ENCODE peak calls at places on chromosomes 11 and 22, in eight cellular contexts. E is fibroblast of mammary gland; H is effector memory CD4-positive, alpha-beta T cell; R is transverse colon; J is AG04449; B is heart right ventricle; N is dorsolateral prefrontal cortex; C is AG10803. U is an unnamed sample.

GRCh38 chr11:68749501-68750196 is 1.7 kb downstream of the TESMIN start:
- DNase-seq in R (no peak), H (no peak), B (no peak), C (no peak), E (peak), J (no peak), N (no peak), U (no peak)

GRCh38 chr11:69382131-69383128 is 88.5 kb downstream of the MYEOV start:
- DNase-seq in J (no peak), H (no peak), R (peak), B (peak), C (no peak), E (peak), N (no peak), U (no peak)

GRCh38 chr11:413120-414081 is 1.4 kb downstream of the SIGIRR start:
- DNase-seq in C (no peak), E (no peak), J (no peak), B (no peak), H (no peak), N (no peak), R (peak), U (no peak)

GRCh38 chr11:468493-468892 is 18.4 kb downstream of the PTDSS2 start:
- DNase-seq in E (no peak), C (no peak), B (no peak), H (no peak), J (no peak), R (no peak), N (no peak), U (no peak)

GRCh38 chr11:75263944-75264349 is 23.4 kb downstream of the TPBGL start:
- DNase-seq in C (peak), H (no peak), R (peak), B (no peak), N (no peak), J (no peak), E (no peak), U (no peak)

GRCh38 chr11:112504056-112504455 is 243.4 kb upstream of the PLET1 start:
- DNase-seq in H (no peak), E (no peak), J (no peak), R (no peak), N (no peak), C (peak), B (no peak), U (no peak)

GRCh38 chr22:21755855-21756284 is 20.3 kb upstream of the YPEL1 start:
- DNase-seq in B (no peak), H (no peak), R (no peak), J (peak), N (no peak), E (peak), C (peak), U (no peak)

GRCh38 chr22:17920145-17920605 is 104.2 kb downstream of the MICAL3 start:
- DNase-seq in B (peak), C (no peak), E (peak), J (no peak), H (no peak), R (peak), N (no peak), U (no peak)

GRCh38 chr11:100777736-100778135 is 90.6 kb downstream of the ARHGAP42 start:
- DNase-seq in C (no peak), J (no peak), R (peak), E (no peak), N (no peak), H (no peak), B (no peak), U (no peak)

GRCh38 chr11:77269484-77270123 is 31.9 kb downstream of the GDPD4 start:
- DNase-seq in N (no peak), J (no peak), B (no peak), H (no peak), C (no peak), E (peak), R (no peak), U (no peak)

GRCh38 chr11:10926801-10927200 is 68.9 kb upstream of the ZBED5 start:
- DNase-seq in C (peak), N (no peak), B (no peak), R (no peak), H (no peak), J (no peak), E (no peak), U (no peak)

GRCh38 chr22:30044369-30044768 is 35.9 kb upstream of the HORMAD2 start:
- DNase-seq in B (no peak), H (no peak), E (peak), N (no peak), C (peak), R (peak), J (peak), U (peak)

GRCh38 chr11:114162719-114163123 is 103.2 kb downstream of the ZBTB16 start:
- DNase-seq in C (peak), E (peak), J (peak), N (peak), H (no peak), R (peak), B (peak), U (peak)

GRCh38 chr11:128467610-128468041 is 119.7 kb downstream of the ETS1 start:
- DNase-seq in J (peak), E (peak), H (peak), B (peak), R (no peak), C (peak), N (no peak), U (peak)

GRCh38 chr22:30602049-30602448 is 4.9 kb upstream of the TCN2 start:
- DNase-seq in J (no peak), C (peak), H (no peak), N (no peak), B (no peak), E (peak), R (no peak), U (no peak)

GRCh38 chr11:69004411-69005182 is 8.4 kb downstream of the MRGPRF start:
- DNase-seq in H (no peak), J (no peak), R (no peak), E (no peak), N (no peak), B (no peak), C (no peak), U (no peak)

GRCh38 chr11:11422291-11423128 is 69.5 kb upstream of the CSNK2A3 start:
- DNase-seq in J (no peak), B (no peak), C (no peak), N (no peak), E (no peak), R (no peak), H (no peak), U (no peak)

GRCh38 chr11:69403556-69404215 is 77.8 kb upstream of the LINC01488 start:
- DNase-seq in R (no peak), H (no peak), E (peak), J (no peak), N (no peak), C (peak), B (no peak), U (peak)

GRCh38 chr22:34416321-34416900 is 496.1 kb upstream of the LARGE1 start:
- DNase-seq in B (no peak), C (no peak), H (no peak), J (no peak), R (no peak), N (no peak), E (no peak), U (no peak)

GRCh38 chr11:118175031-118175531 is 1.4 kb downstream of the SCN2B start:
- DNase-seq in N (no peak), J (no peak), C (peak), R (no peak), B (no peak), E (no peak), H (no peak), U (no peak)

GRCh38 chr11:103806130-103806900 is 230.1 kb upstream of the DDI1 start:
- DNase-seq in C (peak), H (no peak), R (no peak), B (peak), N (no peak), E (peak), J (no peak), U (peak)

GRCh38 chr11:95545116-95545875 is 244.3 kb downstream of the FAM76B start:
- DNase-seq in E (no peak), R (no peak), B (no peak), H (no peak), N (no peak), J (no peak), C (no peak), U (no peak)

GRCh38 chr11:86047275-86047991 is 21.5 kb downstream of the PICALM start:
- DNase-seq in B (no peak), E (peak), N (no peak), H (peak), R (no peak), J (no peak), C (peak), U (peak)

GRCh38 chr11:61827573-61828378 is at the start of gene FADS2:
- DNase-seq in N (peak), C (peak), H (peak), R (peak), B (peak), J (peak), E (peak), U (peak)

GRCh38 chr11:65427691-65428577 is 5.3 kb downstream of the NEAT1 start:
- DNase-seq in J (no peak), R (peak), B (no peak), E (peak), N (peak), C (peak), H (peak), U (peak)

GRCh38 chr11:87443707-87444106 is 406.0 kb downstream of the TMEM135 start:
- DNase-seq in R (no peak), C (no peak), N (no peak), H (no peak), E (no peak), B (no peak), J (no peak), U (no peak)

GRCh38 chr11:293852-294661 is 5.1 kb downstream of the PGGHG start:
- DNase-seq in R (no peak), N (no peak), B (no peak), C (no peak), J (no peak), E (no peak), H (no peak), U (no peak)

GRCh38 chr22:36659762-36660509 is 43.6 kb downstream of the CACNG2 start:
- DNase-seq in N (peak), B (peak), E (peak), R (peak), C (peak), J (peak), H (no peak), U (peak)

GRCh38 chr22:40853330-40853729 is 3.1 kb downstream of the ST13 start:
- DNase-seq in B (no peak), N (no peak), C (no peak), R (no peak), J (no peak), E (no peak), H (no peak), U (no peak)

GRCh38 chr11:61335355-61335710 is 2.3 kb downstream of the TKFC start:
- DNase-seq in N (no peak), J (no peak), R (no peak), E (no peak), C (no peak), H (no peak), B (no peak), U (no peak)

GRCh38 chr11:63920126-63920869 is 3.3 kb upstream of the RCOR2 start:
- DNase-seq in H (no peak), J (no peak), B (peak), C (peak), E (no peak), N (peak), R (peak), U (no peak)

GRCh38 chr11:78196661-78197091 is 8.0 kb downstream of the USP35 start:
- DNase-seq in H (no peak), N (no peak), R (no peak), C (no peak), E (no peak), J (no peak), B (no peak), U (no peak)

GRCh38 chr11:36114095-36114494 is 170.2 kb downstream of the LDLRAD3 start:
- DNase-seq in H (no peak), N (no peak), B (no peak), R (no peak), E (no peak), C (no peak), J (no peak), U (no peak)

GRCh38 chr11:36115378-36115801 is 171.5 kb downstream of the LDLRAD3 start:
- DNase-seq in R (no peak), B (no peak), E (no peak), J (no peak), N (no peak), C (no peak), H (no peak), U (no peak)

GRCh38 chr11:36119300-36119699 is 169.9 kb downstream of the COMMD9 start:
- DNase-seq in H (no peak), C (no peak), B (no peak), R (no peak), N (no peak), E (no peak), J (no peak), U (no peak)

GRCh38 chr11:36116161-36116560 is 172.3 kb downstream of the LDLRAD3 start:
- DNase-seq in E (no peak), N (no peak), H (no peak), R (no peak), J (no peak), B (no peak), C (no peak), U (no peak)

DNA sequence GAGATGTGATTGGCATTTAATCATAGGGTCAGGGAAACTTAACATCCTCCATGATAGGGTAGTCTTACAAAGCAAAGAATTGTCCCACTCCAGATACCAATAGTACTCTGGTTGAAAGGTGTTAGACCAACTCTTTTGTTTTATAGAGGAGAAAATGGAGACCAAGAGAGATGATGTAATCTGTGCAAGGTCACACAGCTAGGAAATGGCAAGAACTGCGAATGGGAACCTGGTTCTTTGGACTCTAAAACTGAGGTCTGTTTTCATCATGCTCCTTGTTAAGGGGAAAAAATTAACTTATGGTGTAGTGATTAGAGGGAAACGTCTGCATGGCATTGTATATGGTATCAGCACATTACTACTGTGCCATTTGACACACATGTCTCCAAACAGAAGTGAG is 171.1 kb downstream of the COMMD9 start:
- DNase-seq in J (no peak), C (no peak), B (no peak), R (no peak), H (no peak), E (no peak), N (no peak), U (no peak)
- H3K4me3 ChIP-seq in J (no peak), C (no peak), B (no peak), R (no peak), H (no peak), E (no peak), N (no peak), U (no peak)

GRCh38 chr11:2444301-2445106 is at the start of the genes KCNQ1 and TRPM5:
- DNase-seq in R (peak), N (no peak), B (no peak), J (no peak), E (no peak), C (no peak), H (peak), U (no peak)
- H3K4me3 ChIP-seq in R (peak), N (peak), B (peak), J (no peak), E (no peak), C (no peak), H (peak), U (no peak)

GRCh38 chr11:122984186-122985011 is 2.8 kb upstream of the BSX start:
- DNase-seq in N (no peak), C (peak), R (no peak), E (no peak), H (no peak), J (no peak), B (no peak), U (no peak)
- H3K4me3 ChIP-seq in N (peak), C (peak), R (peak), E (peak), H (peak), J (peak), B (peak), U (peak)

DNA sequence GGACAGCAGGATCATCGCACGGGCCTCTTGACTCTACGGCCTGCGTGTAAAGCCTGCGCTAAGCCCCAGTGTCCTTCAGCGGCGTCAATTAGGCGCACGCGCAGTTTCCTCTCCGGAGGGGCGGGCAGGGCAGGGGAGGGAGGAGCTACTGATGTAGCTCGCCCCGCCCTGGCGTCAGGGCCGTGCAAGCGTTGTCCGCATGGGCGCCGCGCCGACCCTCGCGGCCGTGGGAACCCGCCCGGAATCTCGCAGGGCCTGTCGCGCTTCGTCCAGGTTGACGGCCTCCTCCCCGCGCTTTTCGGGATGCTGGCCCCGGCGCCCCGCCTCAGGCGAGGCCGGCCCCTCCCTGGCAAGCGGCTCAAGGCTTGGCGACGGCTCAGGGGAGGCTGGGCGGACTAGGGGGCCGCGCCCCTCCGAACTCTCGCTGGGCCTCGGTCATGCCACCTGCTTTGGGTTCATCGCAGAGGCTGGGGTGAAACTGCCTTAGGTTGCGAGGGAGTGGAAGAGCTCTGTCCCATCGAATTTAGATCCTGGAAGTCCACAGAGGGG is 61.1 kb downstream of the ST3GAL4 start:
- DNase-seq in R (peak), E (peak), J (no peak), N (peak), C (peak), H (peak), B (peak), U (no peak)
- H3K4me3 ChIP-seq in R (peak), E (peak), J (peak), N (peak), C (peak), H (peak), B (peak), U (no peak)

U was measured in AG09309.